ENCODE peak calls at places on chromosomes 1 and 21, in six cellular contexts. One of them, this sample, is unnamed.

GRCh38 chr21:35491114-35491513 is 442.0 kb upstream of the RUNX1 start:
- DNase-seq in IMR-90: peak; percentile 10
- DNase-seq in left ventricle myocardium inferior: no peak
- DNase-seq in right atrium auricular region: no peak
- DNase-seq in transverse colon: no peak
- DNase-seq in ovary: no peak
- DNase-seq in this sample: no peak

GRCh38 chr1:203840208-203840808 is 21.1 kb upstream of the SNRPE start:
- DNase-seq in IMR-90: no peak
- DNase-seq in transverse colon: no peak
- DNase-seq in left ventricle myocardium inferior: no peak
- DNase-seq in right atrium auricular region: no peak
- DNase-seq in ovary: no peak
- DNase-seq in this sample: no peak

GRCh38 chr1:218424528-218424927 is 79.4 kb downstream of the TGFB2 start:
- DNase-seq in ovary: no peak
- DNase-seq in left ventricle myocardium inferior: no peak
- DNase-seq in transverse colon: no peak
- DNase-seq in right atrium auricular region: no peak
- DNase-seq in IMR-90: no peak
- DNase-seq in this sample: no peak

GRCh38 chr1:58852731-58853485 is 69.1 kb upstream of the JUN start:
- DNase-seq in ovary: no peak
- DNase-seq in transverse colon: no peak
- DNase-seq in IMR-90: no peak
- DNase-seq in left ventricle myocardium inferior: no peak
- DNase-seq in right atrium auricular region: no peak
- DNase-seq in this sample: no peak

GRCh38 chr1:151537112-151537511 is 3.0 kb upstream of the TUFT1 start:
- DNase-seq in transverse colon: no peak
- DNase-seq in IMR-90: peak; percentile 99
- DNase-seq in right atrium auricular region: no peak
- DNase-seq in ovary: no peak
- DNase-seq in left ventricle myocardium inferior: no peak
- DNase-seq in this sample: peak; percentile 36

GRCh38 chr1:225962440-225962975 is 21.5 kb upstream of the LEFTY2 start:
- DNase-seq in transverse colon: peak; percentile 76
- DNase-seq in right atrium auricular region: no peak
- DNase-seq in left ventricle myocardium inferior: peak; percentile 33
- DNase-seq in ovary: no peak
- DNase-seq in IMR-90: no peak
- DNase-seq in this sample: peak; percentile 50

GRCh38 chr1:226976671-226977287 is 36.7 kb downstream of the COQ8A start:
- DNase-seq in transverse colon: no peak
- DNase-seq in left ventricle myocardium inferior: no peak
- DNase-seq in IMR-90: no peak
- DNase-seq in ovary: no peak
- DNase-seq in right atrium auricular region: no peak
- DNase-seq in this sample: no peak

GRCh38 chr21:44914176-44914874 is 6.4 kb downstream of the ITGB2 start:
- DNase-seq in IMR-90: no peak
- DNase-seq in left ventricle myocardium inferior: peak; percentile 50
- DNase-seq in ovary: no peak
- DNase-seq in right atrium auricular region: no peak
- DNase-seq in transverse colon: peak; percentile 51
- DNase-seq in this sample: peak; percentile 21

GRCh38 chr1:193366764-193367507 is 180.5 kb upstream of the B3GALT2 start:
- DNase-seq in ovary: no peak
- DNase-seq in right atrium auricular region: no peak
- DNase-seq in IMR-90: peak; percentile 4
- DNase-seq in left ventricle myocardium inferior: no peak
- DNase-seq in transverse colon: no peak
- DNase-seq in this sample: no peak

GRCh38 chr1:220528049-220528678 is at the start of gene MARK1:
- DNase-seq in left ventricle myocardium inferior: peak; percentile 84
- DNase-seq in transverse colon: peak; percentile 58
- DNase-seq in right atrium auricular region: peak; percentile 73
- DNase-seq in IMR-90: no peak
- DNase-seq in ovary: peak; percentile 18
- DNase-seq in this sample: peak; percentile 51

GRCh38 chr1:22221233-22221780 is 78.4 kb upstream of the WNT4 start:
- DNase-seq in IMR-90: no peak
- DNase-seq in right atrium auricular region: no peak
- DNase-seq in transverse colon: no peak
- DNase-seq in left ventricle myocardium inferior: no peak
- DNase-seq in ovary: no peak
- DNase-seq in this sample: peak; percentile 3

GRCh38 chr1:15724949-15725880 is 10.8 kb upstream of the SLC25A34 start:
- DNase-seq in transverse colon: no peak
- DNase-seq in IMR-90: no peak
- DNase-seq in left ventricle myocardium inferior: no peak
- DNase-seq in right atrium auricular region: no peak
- DNase-seq in ovary: no peak
- DNase-seq in this sample: no peak

GRCh38 chr21:44569861-44570517 is 3.5 kb upstream of the KRTAP10-4 start:
- DNase-seq in IMR-90: no peak
- DNase-seq in ovary: no peak
- DNase-seq in right atrium auricular region: peak; percentile 5
- DNase-seq in left ventricle myocardium inferior: no peak
- DNase-seq in transverse colon: no peak
- DNase-seq in this sample: no peak

GRCh38 chr21:29321908-29322569 is 23.3 kb downstream of the BACH1 start:
- DNase-seq in IMR-90: no peak
- DNase-seq in right atrium auricular region: no peak
- DNase-seq in left ventricle myocardium inferior: no peak
- DNase-seq in ovary: no peak
- DNase-seq in transverse colon: no peak
- DNase-seq in this sample: no peak

GRCh38 chr1:54037476-54037875 is 15.5 kb downstream of the TMEM59 start:
- DNase-seq in ovary: no peak
- DNase-seq in left ventricle myocardium inferior: no peak
- DNase-seq in IMR-90: peak; percentile 60
- DNase-seq in transverse colon: no peak
- DNase-seq in right atrium auricular region: no peak
- DNase-seq in this sample: no peak

GRCh38 chr1:237041795-237042466 is at the start of gene RYR2:
- DNase-seq in transverse colon: no peak
- DNase-seq in ovary: peak; percentile 36
- DNase-seq in right atrium auricular region: no peak
- DNase-seq in left ventricle myocardium inferior: peak; percentile 49
- DNase-seq in IMR-90: no peak
- DNase-seq in this sample: no peak

GRCh38 chr21:38979271-38980196 is 173.8 kb downstream of the ETS2 start:
- DNase-seq in right atrium auricular region: no peak
- DNase-seq in IMR-90: peak; percentile 70
- DNase-seq in ovary: no peak
- DNase-seq in transverse colon: no peak
- DNase-seq in left ventricle myocardium inferior: no peak
- DNase-seq in this sample: no peak

GRCh38 chr1:93180723-93181613 is at the start of gene CCDC18:
- DNase-seq in transverse colon: no peak
- DNase-seq in IMR-90: peak; percentile 44
- DNase-seq in ovary: no peak
- DNase-seq in right atrium auricular region: no peak
- DNase-seq in left ventricle myocardium inferior: no peak
- DNase-seq in this sample: no peak

GRCh38 chr1:207277241-207277640 is 44.2 kb upstream of the CD55 start:
- DNase-seq in right atrium auricular region: no peak
- DNase-seq in left ventricle myocardium inferior: no peak
- DNase-seq in ovary: no peak
- DNase-seq in transverse colon: no peak
- DNase-seq in IMR-90: no peak
- DNase-seq in this sample: peak; percentile 20

GRCh38 chr1:199898654-199899053 is 128.9 kb upstream of the NR5A2 start:
- DNase-seq in left ventricle myocardium inferior: no peak
- DNase-seq in right atrium auricular region: no peak
- DNase-seq in IMR-90: peak; percentile 19
- DNase-seq in ovary: no peak
- DNase-seq in transverse colon: no peak
- DNase-seq in this sample: no peak

GRCh38 chr21:25307489-25307888 is 299.8 kb downstream of the MRPL39 start:
- DNase-seq in ovary: no peak
- DNase-seq in right atrium auricular region: no peak
- DNase-seq in IMR-90: peak; percentile 64
- DNase-seq in transverse colon: no peak
- DNase-seq in left ventricle myocardium inferior: no peak
- DNase-seq in this sample: no peak

GRCh38 chr1:27555700-27556424 is 48.1 kb downstream of the AHDC1 start:
- DNase-seq in left ventricle myocardium inferior: peak; percentile 75
- DNase-seq in transverse colon: no peak
- DNase-seq in ovary: peak; percentile 76
- DNase-seq in IMR-90: no peak
- DNase-seq in right atrium auricular region: no peak
- DNase-seq in this sample: peak; percentile 55

DNA sequence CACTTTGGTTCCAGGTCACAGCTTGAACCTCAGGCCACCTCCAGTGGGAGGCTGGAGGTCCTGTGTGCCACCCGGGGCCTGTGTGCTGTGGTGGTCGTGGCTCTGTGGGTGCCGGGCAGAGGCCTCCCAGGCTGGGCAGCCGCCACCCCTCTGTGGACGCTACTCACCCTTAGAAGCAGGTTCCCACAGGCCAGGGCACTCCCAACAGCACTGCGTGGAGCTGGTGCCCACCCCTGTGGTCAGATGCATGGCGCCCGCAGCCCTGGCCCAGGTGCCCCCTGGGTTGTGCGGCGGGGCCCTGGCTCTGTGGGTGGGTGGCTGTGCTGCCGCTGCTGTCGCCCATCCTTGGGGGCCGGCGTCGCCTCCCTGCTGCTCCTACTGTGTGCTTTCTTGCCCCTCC is 39.7 kb downstream of the SKI start:
- DNase-seq in ovary: no peak
- DNase-seq in IMR-90: no peak
- DNase-seq in left ventricle myocardium inferior: no peak
- DNase-seq in transverse colon: no peak
- DNase-seq in right atrium auricular region: no peak
- DNase-seq in this sample: no peak
- H3K4me1 ChIP-seq in ovary: peaks cover 50% of the 10 kb centered on the region
- H3K4me1 ChIP-seq in IMR-90: peaks cover 26% of the 10 kb centered on the region
- H3K4me1 ChIP-seq in left ventricle myocardium inferior: peaks cover 86% of the 10 kb centered on the region
- H3K4me1 ChIP-seq in transverse colon: peaks cover 64% of the 10 kb centered on the region
- H3K4me1 ChIP-seq in right atrium auricular region: peaks cover 88% of the 10 kb centered on the region
- H3K4me1 ChIP-seq in this sample: peaks cover 3% of the 10 kb centered on the region

GRCh38 chr1:65429078-65429477 is 8.6 kb downstream of the LEPR start:
- DNase-seq in left ventricle myocardium inferior: no peak
- DNase-seq in IMR-90: no peak
- DNase-seq in right atrium auricular region: no peak
- DNase-seq in transverse colon: no peak
- DNase-seq in ovary: no peak
- DNase-seq in this sample: no peak
- H3K27ac ChIP-seq in left ventricle myocardium inferior: peak overlapping the region; percentile 73
- H3K27ac ChIP-seq in IMR-90: no peak overlapping the region
- H3K27ac ChIP-seq in right atrium auricular region: peak overlapping the region; percentile 23
- H3K27ac ChIP-seq in transverse colon: no peak overlapping the region
- H3K27ac ChIP-seq in ovary: no peak overlapping the region
- H3K27ac ChIP-seq in this sample: peak overlapping the region; percentile 85

GRCh38 chr1:25875856-25876692 is 566 bp upstream of the PAQR7 start:
- DNase-seq in ovary: no peak
- DNase-seq in right atrium auricular region: peak; percentile 62
- DNase-seq in transverse colon: no peak
- DNase-seq in left ventricle myocardium inferior: no peak
- DNase-seq in IMR-90: no peak
- DNase-seq in this sample: peak; percentile 78

GRCh38 chr1:25874209-25874608 is 1.3 kb downstream of the PAQR7 start:
- DNase-seq in transverse colon: no peak
- DNase-seq in right atrium auricular region: no peak
- DNase-seq in IMR-90: no peak
- DNase-seq in left ventricle myocardium inferior: no peak
- DNase-seq in ovary: no peak
- DNase-seq in this sample: no peak

GRCh38 chr1:25874635-25875153 is 814 bp downstream of the PAQR7 start:
- DNase-seq in left ventricle myocardium inferior: no peak
- DNase-seq in ovary: no peak
- DNase-seq in IMR-90: no peak
- DNase-seq in right atrium auricular region: no peak
- DNase-seq in transverse colon: no peak
- DNase-seq in this sample: no peak

GRCh38 chr1:25876693-25877077 is 1.2 kb upstream of the PAQR7 start:
- DNase-seq in ovary: no peak
- DNase-seq in transverse colon: no peak
- DNase-seq in left ventricle myocardium inferior: no peak
- DNase-seq in IMR-90: no peak
- DNase-seq in right atrium auricular region: no peak
- DNase-seq in this sample: no peak

DNA sequence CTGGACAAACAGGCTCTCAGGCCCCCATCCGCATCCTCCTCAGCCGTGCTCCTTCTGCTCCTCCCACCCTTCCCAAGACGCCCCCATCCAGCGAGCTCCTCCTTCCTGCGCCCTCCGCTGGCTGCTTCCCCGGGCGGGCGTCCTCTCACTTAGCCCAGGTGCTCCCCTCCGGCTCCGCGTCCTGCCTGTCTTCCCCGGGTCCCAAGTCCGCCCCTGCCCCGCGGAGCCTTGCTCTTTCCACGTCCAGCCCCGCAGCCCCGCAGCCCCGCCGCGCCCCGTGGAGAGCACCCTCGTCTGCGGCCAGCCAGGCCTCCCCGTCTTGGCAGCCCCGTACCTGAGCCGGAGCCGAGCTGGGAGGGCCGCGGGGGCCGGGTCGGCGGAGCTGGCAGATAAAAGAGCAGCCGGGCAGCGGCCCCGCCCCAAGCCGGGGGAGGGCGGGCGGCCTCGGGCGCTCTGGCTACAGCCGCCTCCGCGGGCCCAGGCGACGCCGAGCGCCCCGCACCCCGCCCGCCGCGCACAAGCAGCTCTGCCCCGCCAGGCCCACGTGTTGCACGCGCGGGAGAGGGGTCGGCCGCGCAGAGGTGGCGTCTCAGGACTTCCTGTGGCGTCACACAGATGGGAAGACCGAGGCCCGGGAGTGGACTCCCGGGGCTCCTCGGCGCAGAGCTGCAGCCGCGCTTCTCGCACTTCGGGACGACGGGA is at the start of gene PAQR7:
- DNase-seq in IMR-90: peak; percentile 70
- DNase-seq in ovary: peak; percentile 83
- DNase-seq in transverse colon: peak; percentile 77
- DNase-seq in left ventricle myocardium inferior: peak; percentile 74
- DNase-seq in right atrium auricular region: peak; percentile 77
- DNase-seq in this sample: peak; percentile 87
- TF ChIP-seq CTCF in IMR-90: no peak
- TF ChIP-seq CTCF in ovary: no peak
- TF ChIP-seq CTCF in transverse colon: no peak
- TF ChIP-seq CTCF in left ventricle myocardium inferior: peak; percentile 9
- TF ChIP-seq CTCF in right atrium auricular region: no peak
- TF ChIP-seq CTCF in this sample: no peak

DNA sequence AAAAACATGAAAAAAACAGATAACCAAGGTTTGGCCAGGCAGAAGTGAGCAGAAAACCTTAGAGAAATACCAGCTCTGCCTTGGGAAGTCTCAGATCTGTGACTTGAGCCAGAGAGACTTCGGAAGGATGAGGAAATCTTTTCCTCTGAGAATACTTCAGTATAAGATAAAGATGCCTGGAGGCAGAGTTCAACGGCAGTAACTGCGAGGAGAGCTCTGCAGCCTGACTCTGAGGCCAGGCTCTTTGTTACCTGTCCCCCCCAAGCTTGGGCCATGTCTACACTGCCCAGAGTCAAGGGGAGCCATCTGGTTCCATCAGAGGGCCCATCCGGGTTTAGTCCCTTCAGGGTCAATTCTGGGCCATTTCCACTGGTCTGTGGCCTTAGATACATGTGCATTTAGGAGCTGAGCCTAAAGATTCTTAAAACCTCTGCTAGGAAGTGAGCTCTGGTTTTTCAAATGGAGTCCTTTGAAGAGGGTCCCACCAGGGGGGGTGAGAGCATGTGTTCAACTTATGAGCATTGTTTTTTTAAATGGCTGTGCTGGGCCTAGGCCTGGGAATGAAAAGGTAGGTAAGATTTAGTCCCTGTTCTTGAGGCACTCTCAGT is 8.7 kb downstream of the KIRREL1 start:
- DNase-seq in transverse colon: no peak
- DNase-seq in right atrium auricular region: no peak
- DNase-seq in ovary: no peak
- DNase-seq in IMR-90: peak; percentile 51
- DNase-seq in left ventricle myocardium inferior: no peak
- DNase-seq in this sample: no peak
- H3K4me1 ChIP-seq in transverse colon: peaks cover 24% of the 10 kb centered on the region
- H3K4me1 ChIP-seq in right atrium auricular region: peaks cover 93% of the 10 kb centered on the region
- H3K4me1 ChIP-seq in ovary: peaks cover 57% of the 10 kb centered on the region
- H3K4me1 ChIP-seq in IMR-90: peaks cover 54% of the 10 kb centered on the region
- H3K4me1 ChIP-seq in left ventricle myocardium inferior: peaks cover 83% of the 10 kb centered on the region
- H3K4me1 ChIP-seq in this sample: peaks cover 78% of the 10 kb centered on the region

This sample was measured in adrenal gland.